ENCODE peak calls at places on chromosomes 11 and 22, in ten cellular contexts. Q, F, Z, M, C, L, O, R, V and X are unnamed samples.
A peak's percentile ranks its signal among the peaks of the same experiment; 100 is the strongest.

GRCh38 chr11:11558826-11559225 is 63.0 kb downstream of the GALNT18 start:
- DNase-seq in R (no peak), O (no peak), L (no peak), Z (no peak), C (peak; percentile 63), M (no peak), F (no peak), Q (no peak), V (no peak), X (no peak)

GRCh38 chr11:23897453-23898289 is 599.2 kb upstream of the LUZP2 start:
- DNase-seq in V (no peak), O (no peak), Z (no peak), C (peak; percentile 1), R (peak; percentile 62), M (no peak), Q (no peak), L (peak; percentile 75), F (no peak), X (no peak)

GRCh38 chr11:65380460-65381126 is 1.9 kb downstream of the SLC25A45 start:
- DNase-seq in O (no peak), F (no peak), C (no peak), Q (no peak), R (no peak), Z (no peak), M (no peak), L (no peak), V (no peak), X (no peak)

GRCh38 chr11:429391-429790 is 12.4 kb downstream of the ANO9 start:
- DNase-seq in Z (no peak), C (no peak), F (no peak), Q (no peak), R (no peak), L (no peak), M (no peak), V (no peak), O (no peak), X (no peak)

GRCh38 chr11:19632435-19632834 is 80.2 kb upstream of the NAV2 start:
- DNase-seq in R (peak; percentile 85), F (no peak), M (no peak), Z (no peak), O (no peak), L (no peak), Q (no peak), V (no peak), C (no peak), X (no peak)

GRCh38 chr11:57313788-57314135 is 11.0 kb downstream of the TNKS1BP1 start:
- DNase-seq in O (no peak), F (no peak), M (no peak), Z (no peak), L (no peak), R (no peak), Q (no peak), C (no peak), V (no peak), X (no peak)

GRCh38 chr11:61693897-61694840 is 14.0 kb downstream of the DAGLA start:
- DNase-seq in V (no peak), C (no peak), R (no peak), Z (no peak), L (no peak), M (no peak), Q (no peak), O (no peak), F (no peak), X (no peak)

GRCh38 chr22:24513706-24514240 is 18.6 kb downstream of the UPB1 start:
- DNase-seq in F (no peak), R (no peak), O (no peak), V (no peak), M (no peak), C (no peak), L (no peak), Q (no peak), Z (no peak), X (no peak)

GRCh38 chr11:132925825-132926469 is 606.4 kb downstream of the OPCML start:
- DNase-seq in F (no peak), O (no peak), R (no peak), Q (peak; percentile 29), L (no peak), Z (no peak), V (no peak), M (no peak), C (no peak), X (no peak)

GRCh38 chr11:45384711-45385241 is 98.6 kb upstream of the SYT13 start:
- DNase-seq in Q (no peak), V (no peak), F (no peak), R (no peak), C (peak; percentile 74), Z (no peak), M (no peak), O (peak; percentile 42), L (no peak), X (no peak)

GRCh38 chr22:17106785-17107546 is 14.2 kb downstream of the TMEM121B start:
- DNase-seq in R (no peak), Q (no peak), V (peak; percentile 39), M (no peak), O (peak; percentile 16), Z (no peak), F (no peak), C (no peak), L (no peak), X (no peak)

GRCh38 chr11:102115557-102115956 is 5.3 kb downstream of the YAP1 start:
- DNase-seq in L (no peak), Q (no peak), C (peak; percentile 89), Z (no peak), F (no peak), R (peak; percentile 51), V (no peak), O (peak; percentile 78), M (no peak), X (no peak)

GRCh38 chr11:2132874-2133480 is 6.2 kb downstream of the IGF2 start:
- DNase-seq in M (no peak), L (no peak), Z (no peak), Q (no peak), O (no peak), F (peak; percentile 19), V (no peak), R (no peak), C (peak; percentile 65), X (no peak)

GRCh38 chr22:23790819-23791736 is 4.3 kb downstream of the SMARCB1 start:
- DNase-seq in R (no peak), M (no peak), Z (no peak), Q (no peak), V (no peak), C (no peak), L (no peak), O (no peak), F (no peak), X (no peak)

GRCh38 chr22:17201285-17201945 is 17.8 kb downstream of the ADA2 start:
- DNase-seq in Z (no peak), R (no peak), Q (no peak), M (no peak), F (no peak), L (no peak), V (no peak), O (peak; percentile 32), C (no peak), X (no peak)

GRCh38 chr11:35617687-35618496 is at the start of gene FJX1:
- DNase-seq in R (peak; percentile 90), O (peak; percentile 96), F (peak; percentile 55), C (peak; percentile 95), Z (no peak), V (no peak), L (peak; percentile 88), M (peak; percentile 44), Q (peak; percentile 9), X (peak; percentile 80)

GRCh38 chr11:104286129-104286528 is 122.2 kb upstream of the PDGFD start:
- DNase-seq in Z (no peak), O (no peak), M (no peak), F (no peak), L (no peak), C (no peak), R (no peak), Q (no peak), V (no peak), X (no peak)

GRCh38 chr11:61141601-61142028 is 19.6 kb downstream of the VPS37C start:
- DNase-seq in L (no peak), M (no peak), Q (peak; percentile 89), F (no peak), C (no peak), Z (no peak), R (no peak), O (no peak), V (no peak), X (peak; percentile 17)